ENCODE peak calls at places on chromosomes 16 and 17, in ten cellular contexts. T is fibroblast of lung, F is breast epithelium, Y is gastrocnemius medialis, I is PC-3, K is SK-N-SH, N is spleen, W is cardiac muscle cell, C is IMR-90, P is vagina. U is an unnamed sample. For H3K27me3 and H3K9me3, the result is how much of the 10 kb centered on the place peaks cover.

GRCh38 chr17:2563061-2563460 is 30.4 kb upstream of the PAFAH1B1 start:
- DNase-seq in F (no peak), Y (no peak), W (no peak), T (no peak), K (no peak), I (no peak), N (no peak), P (no peak), C (no peak), U (no peak)

GRCh38 chr16:85422124-85422373 is 191.1 kb upstream of the GSE1 start:
- DNase-seq in N (no peak), K (no peak), W (no peak), I (no peak), T (no peak), Y (no peak), C (no peak), P (no peak), F (no peak), U (no peak)

GRCh38 chr17:21511368-21512195 is 135.4 kb downstream of the KCNJ12 start:
- DNase-seq in F (peak), Y (peak), I (peak), C (peak), P (no peak), K (peak), T (peak), W (peak), N (peak), U (peak)

GRCh38 chr16:4611337-4612023 is 3.2 kb downstream of the UBALD1 start:
- DNase-seq in P (no peak), Y (no peak), N (peak), F (no peak), T (peak), I (no peak), K (peak), W (peak), C (peak), U (no peak)

GRCh38 chr16:4385066-4385788 is 13.6 kb downstream of the VASN start:
- DNase-seq in T (no peak), K (peak), F (no peak), I (no peak), C (no peak), P (no peak), N (no peak), Y (no peak), W (no peak), U (no peak)

GRCh38 chr17:51346218-51346982 is 86.1 kb downstream of the UTP18 start:
- DNase-seq in T (no peak), Y (no peak), P (no peak), N (no peak), W (no peak), K (no peak), C (no peak), F (no peak), I (no peak), U (no peak)

GRCh38 chr17:979539-980405 is at the start of gene NXN:
- DNase-seq in C (peak), K (peak), Y (peak), P (no peak), N (peak), I (peak), F (peak), W (peak), T (peak), U (peak)

GRCh38 chr17:80225230-80225629 is 5.0 kb downstream of the SLC26A11 start:
- DNase-seq in T (no peak), K (no peak), F (no peak), Y (no peak), I (no peak), W (no peak), N (no peak), C (no peak), P (no peak), U (no peak)

GRCh38 chr17:67121317-67121887 is 77.0 kb downstream of the CACNG1 start:
- DNase-seq in W (peak), C (no peak), K (no peak), Y (no peak), T (peak), N (no peak), F (no peak), I (no peak), P (no peak), U (no peak)

GRCh38 chr17:31677681-31678080 is 181.4 kb downstream of the COPRS start:
- DNase-seq in F (no peak), T (no peak), C (no peak), P (no peak), K (no peak), N (no peak), Y (no peak), W (no peak), I (no peak), U (no peak)

GRCh38 chr16:426115-426905 is 861 bp downstream of the RAB11FIP3 start:
- DNase-seq in F (no peak), K (peak), C (no peak), N (peak), T (peak), P (no peak), W (no peak), I (no peak), Y (no peak), U (no peak)

GRCh38 chr17:6455321-6455705 is 11.1 kb downstream of the PIMREG start:
- DNase-seq in N (peak), K (peak), C (peak), I (no peak), P (no peak), T (peak), Y (no peak), W (peak), F (no peak), U (no peak)

GRCh38 chr16:48684148-48684547 is 74.2 kb upstream of the N4BP1 start:
- DNase-seq in C (no peak), N (no peak), Y (no peak), W (no peak), T (no peak), I (no peak), K (no peak), F (no peak), P (no peak), U (no peak)

GRCh38 chr16:14399397-14400284 is 230.4 kb downstream of the PARN start:
- DNase-seq in W (peak), I (peak), K (no peak), N (no peak), T (peak), C (peak), F (no peak), Y (peak), P (no peak), U (peak)

GRCh38 chr16:85231959-85232358 is 119.7 kb upstream of the CIBAR2 start:
- DNase-seq in Y (peak), W (peak), P (no peak), C (no peak), I (no peak), K (no peak), N (no peak), T (peak), F (no peak), U (peak)

GRCh38 chr17:78769200-78769773 is 12.8 kb downstream of the CYTH1 start:
- DNase-seq in N (no peak), K (no peak), P (no peak), C (no peak), T (no peak), I (no peak), W (peak), Y (peak), F (no peak), U (no peak)

GRCh38 chr16:26316683-26317464 is 625.1 kb downstream of the HS3ST4 start:
- DNase-seq in T (no peak), K (no peak), W (no peak), C (no peak), N (no peak), I (no peak), Y (no peak), P (no peak), F (no peak), U (no peak)

GRCh38 chr17:7560172-7561027 is 1.3 kb upstream of the SENP3 start:
- DNase-seq in K (peak), I (peak), P (no peak), Y (peak), W (peak), T (peak), F (peak), C (peak), N (no peak), U (peak)

GRCh38 chr16:69443809-69444611 is 19.6 kb downstream of the CYB5B start:
- DNase-seq in T (peak), W (peak), P (no peak), F (no peak), I (no peak), Y (no peak), C (peak), N (no peak), K (peak), U (no peak)

GRCh38 chr17:72432143-72432604 is 311.4 kb downstream of the SOX9 start:
- DNase-seq in Y (no peak), N (no peak), F (no peak), C (peak), I (no peak), K (peak), W (no peak), P (no peak), T (peak), U (no peak)

GRCh38 chr16:2773188-2773968 is 3.7 kb downstream of the ELOB start:
- DNase-seq in C (peak), Y (no peak), W (no peak), K (no peak), I (peak), T (peak), P (no peak), N (peak), F (no peak), U (no peak)

GRCh38 chr16:30934827-30935557 is 11.6 kb downstream of the FBXL19 start:
- DNase-seq in W (peak), I (peak), P (no peak), T (peak), N (no peak), C (peak), K (peak), F (no peak), Y (peak), U (no peak)

GRCh38 chr16:25037632-25038031 is 22.5 kb upstream of the ARHGAP17 start:
- DNase-seq in P (no peak), N (no peak), K (no peak), F (no peak), T (no peak), W (no peak), I (no peak), C (no peak), Y (no peak), U (no peak)

GRCh38 chr17:44536090-44536960 is 21.0 kb upstream of the FZD2 start:
- DNase-seq in T (peak), P (no peak), Y (no peak), N (peak), F (no peak), C (no peak), I (no peak), W (peak), K (no peak), U (peak)

GRCh38 chr17:39735882-39736281 is 1.9 kb upstream of the GRB7 start:
- DNase-seq in N (no peak), F (no peak), P (no peak), C (no peak), W (no peak), I (peak), K (no peak), T (no peak), Y (no peak), U (no peak)

GRCh38 chr17:63490321-63490720 is 13.5 kb downstream of the ACE start:
- DNase-seq in T (no peak), F (no peak), K (no peak), W (no peak), C (no peak), Y (no peak), P (no peak), N (no peak), I (no peak), U (no peak)

GRCh38 chr17:63442549-63443035 is 3.5 kb downstream of the CYB561 start:
- DNase-seq in W (no peak), C (no peak), Y (no peak), K (peak), F (no peak), T (no peak), P (no peak), N (no peak), I (peak), U (no peak)

GRCh38 chr17:12928736-12929135 is 89.1 kb downstream of the ELAC2 start:
- DNase-seq in C (no peak), W (no peak), N (no peak), T (peak), Y (no peak), I (peak), K (no peak), F (no peak), P (no peak), U (peak)

GRCh38 chr17:30321314-30321713 is 12.5 kb downstream of the TMIGD1 start:
- DNase-seq in C (no peak), Y (no peak), W (no peak), N (no peak), P (no peak), I (peak), F (no peak), T (no peak), K (no peak), U (no peak)

GRCh38 chr16:80804061-80804450 is 342 bp downstream of the CDYL2 start:
- DNase-seq in W (peak), N (peak), T (peak), P (no peak), C (peak), Y (no peak), I (peak), K (no peak), F (no peak), U (peak)

GRCh38 chr17:32310927-32311568 is 30.9 kb downstream of the C17orf75 start:
- DNase-seq in P (no peak), W (peak), T (peak), K (peak), Y (no peak), I (no peak), N (no peak), C (no peak), F (no peak), U (no peak)

GRCh38 chr16:56576585-56577299 is 11.9 kb downstream of the MT4 start:
- DNase-seq in T (peak), W (peak), I (peak), F (peak), N (peak), K (peak), Y (peak), C (peak), P (no peak), U (peak)

GRCh38 chr17:40485851-40486512 is 15.4 kb downstream of the TNS4 start:
- DNase-seq in F (peak), T (peak), C (peak), I (peak), W (peak), Y (peak), K (no peak), N (no peak), P (no peak), U (peak)

GRCh38 chr17:10323812-10324610 is 48.8 kb downstream of the MYH13 start:
- DNase-seq in P (no peak), W (no peak), F (no peak), I (no peak), K (no peak), N (no peak), T (no peak), C (no peak), Y (no peak), U (no peak)

GRCh38 chr16:67673712-67674580 is 7.3 kb downstream of the C16orf86 start:
- DNase-seq in Y (peak), W (peak), C (no peak), T (peak), N (peak), I (no peak), P (no peak), F (peak), K (peak), U (no peak)

GRCh38 chr16:70476272-70477020 is 22.1 kb downstream of the FCSK start:
- DNase-seq in C (peak), Y (peak), F (no peak), K (peak), W (peak), T (peak), P (no peak), I (peak), N (no peak), U (peak)

GRCh38 chr16:58509256-58510096 is 5.8 kb upstream of the SETD6 start:
- DNase-seq in T (no peak), W (no peak), N (peak), Y (peak), I (no peak), F (no peak), C (no peak), K (no peak), P (no peak), U (no peak)

GRCh38 chr16:61879306-61879705 is 156.9 kb downstream of the CDH8 start:
- DNase-seq in C (no peak), K (no peak), I (no peak), N (no peak), W (no peak), P (no peak), Y (no peak), T (no peak), F (no peak), U (no peak)

GRCh38 chr17:48597775-48598631 is 4.4 kb upstream of the HOXB5 start:
- DNase-seq in N (peak), W (no peak), C (peak), Y (no peak), I (peak), T (peak), P (no peak), F (no peak), K (no peak), U (peak)

GRCh38 chr17:48598727-48599126 is 5.1 kb upstream of the HOXB5 start:
- DNase-seq in K (no peak), F (no peak), N (no peak), C (no peak), W (no peak), P (no peak), Y (no peak), I (no peak), T (no peak), U (no peak)

GRCh38 chr17:48601184-48601527 is 3.6 kb downstream of the HOXB6 start:
- DNase-seq in N (no peak), F (no peak), W (no peak), T (no peak), K (no peak), C (no peak), Y (no peak), I (no peak), P (no peak), U (no peak)

GRCh38 chr17:48600244-48601098 is 4.3 kb downstream of the HOXB6 start:
- DNase-seq in P (no peak), Y (no peak), C (peak), T (no peak), W (no peak), I (no peak), F (no peak), N (no peak), K (no peak), U (no peak)

DNA sequence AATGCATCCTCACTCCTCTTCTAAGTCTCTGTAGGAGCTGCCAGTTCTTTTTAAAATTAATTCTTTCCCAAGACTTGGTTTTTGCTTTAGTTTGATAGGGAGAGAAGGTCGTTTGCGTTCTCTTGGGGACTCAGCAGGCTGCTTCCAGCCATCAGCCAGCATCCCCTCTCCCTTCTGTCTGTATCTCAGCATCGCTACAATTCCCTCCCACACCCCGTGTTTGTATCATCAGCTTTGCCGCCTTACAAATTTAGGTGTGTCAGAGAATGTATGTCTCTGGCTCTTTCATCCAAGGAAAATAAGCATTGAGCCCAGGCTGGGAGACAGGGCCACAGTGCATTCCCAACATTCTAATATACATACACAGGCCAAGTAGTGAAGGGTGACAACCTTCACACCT is 5.4 kb downstream of the HOXB6 start:
- DNase-seq in K (no peak), N (no peak), F (no peak), C (no peak), T (no peak), P (no peak), I (no peak), W (no peak), Y (no peak), U (no peak)
- H3K27me3 ChIP-seq in K (half or more), N (half or more), F (under half), C (under half), T (under half), P (under half), I (under half), W (half or more), Y (half or more), U (under half)

DNA sequence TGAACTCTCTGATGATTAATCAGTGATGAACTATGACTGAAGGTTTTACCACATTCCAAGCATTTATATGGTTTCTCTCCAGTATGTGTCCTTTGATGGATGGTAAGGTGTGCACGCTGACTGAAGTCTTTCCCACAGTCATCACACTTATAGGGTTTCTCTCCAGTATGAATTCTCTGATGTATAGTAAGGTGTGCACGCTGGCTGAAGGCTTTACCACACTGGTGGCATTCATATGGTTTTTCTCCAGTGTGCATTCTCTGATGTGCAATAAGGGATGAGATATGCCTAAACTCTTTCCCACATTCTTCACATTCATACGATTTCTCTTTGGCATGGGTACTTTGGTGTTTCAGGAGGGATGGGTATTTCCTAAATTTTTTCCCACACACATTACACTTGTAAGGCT is 16.4 kb downstream of the ZNF287 start:
- DNase-seq in F (no peak), P (no peak), T (peak), I (no peak), C (no peak), W (no peak), N (no peak), Y (no peak), K (no peak), U (no peak)
- H3K9me3 ChIP-seq in F (half or more), P (half or more), T (under half), I (half or more), C (half or more), W (under half), N (half or more), Y (under half), K (under half), U (under half)

GRCh38 chr17:75843577-75844529 is at the start of gene UNC13D:
- DNase-seq in Y (peak), T (no peak), F (peak), C (no peak), I (peak), N (peak), K (peak), W (no peak), P (no peak), U (no peak)
- H3K4me3 ChIP-seq in Y (no peak), T (no peak), F (peak), C (no peak), I (peak), N (peak), K (peak), W (no peak), P (peak), U (no peak)

DNA sequence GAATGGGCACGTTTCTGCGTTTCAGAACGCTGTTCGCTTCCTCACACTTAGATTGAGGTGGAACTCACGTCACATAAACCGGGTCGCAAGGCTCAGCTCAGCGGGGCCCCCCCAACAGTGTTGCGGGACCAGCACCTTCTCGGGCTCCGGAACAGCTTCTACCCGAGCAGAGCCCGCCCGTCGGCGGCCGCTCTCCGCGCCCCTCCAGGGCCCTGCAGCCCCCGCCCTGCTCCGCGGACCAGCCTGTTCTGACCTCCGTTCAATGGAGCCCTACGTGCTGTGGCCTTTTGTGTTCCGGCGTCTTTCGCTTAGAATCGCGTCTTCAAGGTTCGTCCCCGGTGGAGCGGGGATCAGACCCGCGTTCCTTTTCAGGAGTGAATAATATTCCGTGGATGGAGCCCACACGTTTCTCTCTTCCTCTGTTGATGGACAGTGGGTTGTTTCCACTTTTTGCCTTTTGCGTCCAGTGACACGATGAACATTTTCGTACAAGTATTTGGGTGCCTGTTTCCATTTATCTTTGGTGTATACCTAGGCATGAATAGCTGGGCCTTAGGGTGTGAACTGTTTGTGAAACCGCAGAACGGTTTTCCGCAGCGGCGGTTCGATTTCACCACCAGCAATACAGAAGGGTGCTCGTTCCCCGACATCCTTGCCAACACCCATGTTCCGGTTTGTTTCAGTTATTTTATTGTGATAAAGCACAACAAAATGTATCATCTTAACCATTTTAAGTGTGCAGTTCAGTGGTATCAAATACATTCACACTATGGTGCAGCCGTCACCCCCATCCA is 2.3 kb upstream of the SLC22A31 start:
- DNase-seq in C (no peak), K (no peak), T (no peak), N (peak), Y (no peak), I (no peak), P (no peak), W (no peak), F (no peak), U (no peak)
- H3K27me3 ChIP-seq in C (under half), K (half or more), T (under half), N (half or more), Y (half or more), I (under half), P (under half), W (half or more), F (under half), U (under half)

GRCh38 chr16:8868272-8869211 is at the start of gene CARHSP1:
- DNase-seq in N (peak), K (peak), I (peak), Y (peak), P (no peak), W (peak), C (peak), T (peak), F (peak), U (peak)
- H3K9me3 ChIP-seq in N (under half), K (under half), I (under half), Y (under half), P (under half), W (under half), C (under half), T (under half), F (under half), U (under half)